ENCODE peak calls at places on chromosome 18, in five cellular contexts. One of them, this sample, is unnamed.
A peak's percentile ranks its signal among the peaks of the same experiment; 100 is the strongest.

GRCh38 chr18:34772887-34773286 is 62.8 kb downstream of the DTNA start:
- DNase-seq in sciatic nerve: no peak
- DNase-seq in NAMALWA: no peak
- DNase-seq in heart right ventricle: peak; percentile 12
- DNase-seq in OCI-M1: peak; percentile 81
- DNase-seq in this sample: no peak

GRCh38 chr18:9696112-9696511 is 12.0 kb upstream of the RAB31 start:
- DNase-seq in sciatic nerve: no peak
- DNase-seq in NAMALWA: no peak
- DNase-seq in heart right ventricle: no peak
- DNase-seq in OCI-M1: no peak
- DNase-seq in this sample: no peak

GRCh38 chr18:57998461-57998860 is 45.6 kb upstream of the NEDD4L start:
- DNase-seq in sciatic nerve: no peak
- DNase-seq in NAMALWA: no peak
- DNase-seq in heart right ventricle: no peak
- DNase-seq in OCI-M1: no peak
- DNase-seq in this sample: no peak

GRCh38 chr18:35347991-35348390 is 3.8 kb upstream of the ZNF24 start:
- DNase-seq in sciatic nerve: no peak
- DNase-seq in NAMALWA: no peak
- DNase-seq in heart right ventricle: no peak
- DNase-seq in OCI-M1: no peak
- DNase-seq in this sample: no peak

GRCh38 chr18:29874519-29875098 is 1167.9 kb downstream of the DSC3 start:
- DNase-seq in sciatic nerve: no peak
- DNase-seq in NAMALWA: peak; percentile 67
- DNase-seq in heart right ventricle: no peak
- DNase-seq in OCI-M1: peak; percentile 69
- DNase-seq in this sample: peak; percentile 24

GRCh38 chr18:67520276-67521035 is 3.9 kb upstream of the DSEL start:
- DNase-seq in sciatic nerve: no peak
- DNase-seq in NAMALWA: no peak
- DNase-seq in heart right ventricle: no peak
- DNase-seq in OCI-M1: no peak
- DNase-seq in this sample: no peak

GRCh38 chr18:6414723-6415362 is at the start of gene L3MBTL4:
- DNase-seq in sciatic nerve: peak; percentile 72
- DNase-seq in NAMALWA: no peak
- DNase-seq in heart right ventricle: peak; percentile 31
- DNase-seq in OCI-M1: no peak
- DNase-seq in this sample: no peak

GRCh38 chr18:50172367-50172766 is 22.6 kb downstream of the MYO5B start:
- DNase-seq in sciatic nerve: no peak
- DNase-seq in NAMALWA: no peak
- DNase-seq in heart right ventricle: no peak
- DNase-seq in OCI-M1: no peak
- DNase-seq in this sample: no peak

GRCh38 chr18:1094408-1094807 is 189.7 kb downstream of the ADCYAP1 start:
- DNase-seq in sciatic nerve: no peak
- DNase-seq in NAMALWA: no peak
- DNase-seq in heart right ventricle: no peak
- DNase-seq in OCI-M1: no peak
- DNase-seq in this sample: no peak

GRCh38 chr18:61869631-61870030 is 23.2 kb downstream of the RNF152 start:
- DNase-seq in sciatic nerve: no peak
- DNase-seq in NAMALWA: no peak
- DNase-seq in heart right ventricle: no peak
- DNase-seq in OCI-M1: no peak
- DNase-seq in this sample: no peak

GRCh38 chr18:47522359-47522758 is 270.9 kb upstream of the SKOR2 start:
- DNase-seq in sciatic nerve: no peak
- DNase-seq in NAMALWA: no peak
- DNase-seq in heart right ventricle: no peak
- DNase-seq in OCI-M1: no peak
- DNase-seq in this sample: no peak

GRCh38 chr18:8948011-8948410 is 154.5 kb upstream of the NDUFV2 start:
- DNase-seq in sciatic nerve: no peak
- DNase-seq in NAMALWA: no peak
- DNase-seq in heart right ventricle: no peak
- DNase-seq in OCI-M1: no peak
- DNase-seq in this sample: no peak

GRCh38 chr18:54030434-54030833 is 194.0 kb downstream of the MBD2 start:
- DNase-seq in sciatic nerve: no peak
- DNase-seq in NAMALWA: no peak
- DNase-seq in heart right ventricle: no peak
- DNase-seq in OCI-M1: no peak
- DNase-seq in this sample: no peak

GRCh38 chr18:68847219-68847860 is 49.5 kb downstream of the CCDC102B start:
- DNase-seq in sciatic nerve: no peak
- DNase-seq in NAMALWA: peak; percentile 46
- DNase-seq in heart right ventricle: no peak
- DNase-seq in OCI-M1: peak; percentile 51
- DNase-seq in this sample: no peak

GRCh38 chr18:51171208-51171607 is 26.3 kb downstream of the MEX3C start:
- DNase-seq in sciatic nerve: no peak
- DNase-seq in NAMALWA: no peak
- DNase-seq in heart right ventricle: no peak
- DNase-seq in OCI-M1: no peak
- DNase-seq in this sample: no peak

GRCh38 chr18:22637787-22638186 is 220.1 kb upstream of the CTAGE1 start:
- DNase-seq in sciatic nerve: no peak
- DNase-seq in NAMALWA: no peak
- DNase-seq in heart right ventricle: no peak
- DNase-seq in OCI-M1: no peak
- DNase-seq in this sample: no peak

GRCh38 chr18:45122510-45122909 is 441.8 kb downstream of the SETBP1 start:
- DNase-seq in sciatic nerve: no peak
- DNase-seq in NAMALWA: no peak
- DNase-seq in heart right ventricle: no peak
- DNase-seq in OCI-M1: no peak
- DNase-seq in this sample: no peak

GRCh38 chr18:63410792-63411191 is 11.5 kb downstream of the VPS4B start:
- DNase-seq in sciatic nerve: no peak
- DNase-seq in NAMALWA: no peak
- DNase-seq in heart right ventricle: no peak
- DNase-seq in OCI-M1: no peak
- DNase-seq in this sample: no peak

GRCh38 chr18:78766651-78767533 is 212.7 kb upstream of the SALL3 start:
- DNase-seq in sciatic nerve: no peak
- DNase-seq in NAMALWA: no peak
- DNase-seq in heart right ventricle: no peak
- DNase-seq in OCI-M1: no peak
- DNase-seq in this sample: no peak

GRCh38 chr18:55422456-55423185 is 165.4 kb downstream of the TCF4 start:
- DNase-seq in sciatic nerve: peak; percentile 78
- DNase-seq in NAMALWA: peak; percentile 90
- DNase-seq in heart right ventricle: peak; percentile 27
- DNase-seq in OCI-M1: no peak
- DNase-seq in this sample: no peak

This sample was measured in DND-41.